ENCODE peak calls at places on chromosomes 6 and 20, in seven cellular contexts. L is A549; I is heart right ventricle; Y is ovary; O is upper lobe of left lung; C is uterus; R is CD4-positive, alpha-beta T cell. T is an unnamed sample.

GRCh38 chr6:119284861-119285521 is 64.6 kb downstream of the MAN1A1 start:
- DNase-seq in L (no peak), R (peak; percentile 4), O (no peak), Y (no peak), C (no peak), I (no peak), T (no peak)

GRCh38 chr6:106820412-106820852 is 154.1 kb downstream of the CD24 start:
- DNase-seq in C (no peak), L (peak; percentile 31), Y (no peak), I (no peak), O (no peak), R (no peak), T (no peak)

GRCh38 chr6:43771210-43771857 is 1.3 kb downstream of the VEGFA start:
- DNase-seq in R (peak; percentile 43), I (peak; percentile 67), C (peak; percentile 67), L (no peak), Y (peak; percentile 78), O (peak; percentile 93), T (peak; percentile 29)

GRCh38 chr6:82160255-82160990 is 87.1 kb downstream of the IBTK start:
- DNase-seq in C (no peak), L (no peak), I (no peak), Y (no peak), O (no peak), R (no peak), T (no peak)

GRCh38 chr6:41958022-41958856 is 16.6 kb upstream of the CCND3 start:
- DNase-seq in Y (no peak), L (no peak), C (no peak), I (no peak), R (no peak), O (no peak), T (no peak)

GRCh38 chr6:41640436-41640835 is 2.2 kb downstream of the MDFI start:
- DNase-seq in I (no peak), Y (no peak), R (no peak), L (no peak), O (no peak), C (no peak), T (no peak)

GRCh38 chr6:158086706-158087518 is 81.2 kb downstream of the SERAC1 start:
- DNase-seq in O (peak; percentile 57), Y (peak; percentile 89), I (peak; percentile 39), L (no peak), C (no peak), R (no peak), T (no peak)

GRCh38 chr6:26286168-26286854 is 78.7 kb upstream of the BTN3A2 start:
- DNase-seq in Y (peak; percentile 77), O (peak; percentile 76), L (no peak), C (peak; percentile 76), I (peak; percentile 75), R (peak; percentile 72), T (peak; percentile 74)

GRCh38 chr6:45881705-45882435 is 133.8 kb downstream of the CLIC5 start:
- DNase-seq in L (no peak), C (no peak), R (no peak), O (no peak), Y (no peak), I (no peak), T (no peak)

GRCh38 chr6:62119401-62119800 is 166.6 kb downstream of the KHDRBS2 start:
- DNase-seq in L (no peak), C (no peak), O (no peak), I (no peak), Y (no peak), R (no peak), T (no peak)

GRCh38 chr6:113361014-113361645 is 496.0 kb upstream of the MARCKS start:
- DNase-seq in C (no peak), L (no peak), Y (no peak), O (no peak), I (no peak), R (no peak), T (no peak)

GRCh38 chr6:153729189-153729588 is 309.9 kb upstream of the OPRM1 start:
- DNase-seq in R (no peak), I (no peak), C (no peak), O (no peak), L (no peak), Y (no peak), T (no peak)

GRCh38 chr20:7702141-7702540 is 238.1 kb downstream of the HAO1 start:
- DNase-seq in O (no peak), C (no peak), L (no peak), Y (no peak), I (no peak), R (no peak), T (no peak)

GRCh38 chr6:12804967-12805645 is 88.5 kb downstream of the PHACTR1 start:
- DNase-seq in R (no peak), L (no peak), Y (no peak), O (no peak), I (no peak), C (no peak), T (no peak)

GRCh38 chr6:121600389-121601233 is 165.2 kb downstream of the GJA1 start:
- DNase-seq in C (no peak), L (no peak), R (no peak), I (no peak), O (no peak), Y (no peak), T (no peak)

GRCh38 chr6:135540207-135540877 is 42.8 kb upstream of the AHI1 start:
- DNase-seq in C (no peak), L (no peak), R (no peak), I (peak; percentile 13), O (no peak), Y (peak; percentile 28), T (no peak)

GRCh38 chr20:34232494-34233087 is 8.6 kb upstream of the ASIP start:
- DNase-seq in L (no peak), I (no peak), Y (no peak), C (no peak), O (no peak), R (no peak), T (no peak)

GRCh38 chr6:116528800-116529199 is 16.7 kb downstream of the TRAPPC3L start:
- DNase-seq in Y (no peak), C (no peak), O (no peak), L (no peak), R (no peak), I (no peak), T (no peak)

GRCh38 chr6:139711714-139712585 is 337.5 kb upstream of the CITED2 start:
- DNase-seq in Y (no peak), I (no peak), O (no peak), R (no peak), C (no peak), L (no peak), T (no peak)

GRCh38 chr6:168192901-168193815 is 114.1 kb upstream of the FRMD1 start:
- DNase-seq in L (no peak), I (no peak), R (no peak), O (peak; percentile 77), C (peak; percentile 13), Y (no peak), T (no peak)

GRCh38 chr6:3331498-3331897 is 72.8 kb downstream of the PSMG4 start:
- DNase-seq in L (no peak), Y (no peak), I (no peak), C (no peak), O (no peak), R (no peak), T (no peak)

GRCh38 chr6:3328145-3328544 is 69.4 kb downstream of the PSMG4 start:
- DNase-seq in R (no peak), Y (no peak), O (no peak), I (no peak), C (no peak), L (peak; percentile 13), T (no peak)

GRCh38 chr6:3330199-3330598 is 71.5 kb downstream of the PSMG4 start:
- DNase-seq in Y (no peak), R (no peak), L (no peak), C (no peak), O (no peak), I (no peak), T (no peak)

GRCh38 chr6:3328796-3329195 is 70.0 kb downstream of the PSMG4 start:
- DNase-seq in R (no peak), I (peak; percentile 52), O (no peak), C (no peak), Y (no peak), L (no peak), T (no peak)

GRCh38 chr6:3329491-3330051 is 70.8 kb downstream of the PSMG4 start:
- DNase-seq in L (no peak), O (no peak), C (no peak), R (no peak), I (no peak), Y (no peak), T (no peak)
- H3K9me3 ChIP-seq in L (no peaks in the 10 kb centered on the region), O (no peaks in the 10 kb centered on the region), C (no peaks in the 10 kb centered on the region), R (no peaks in the 10 kb centered on the region), I (no peaks in the 10 kb centered on the region), Y (no peaks in the 10 kb centered on the region), T (no peaks in the 10 kb centered on the region)

DNA sequence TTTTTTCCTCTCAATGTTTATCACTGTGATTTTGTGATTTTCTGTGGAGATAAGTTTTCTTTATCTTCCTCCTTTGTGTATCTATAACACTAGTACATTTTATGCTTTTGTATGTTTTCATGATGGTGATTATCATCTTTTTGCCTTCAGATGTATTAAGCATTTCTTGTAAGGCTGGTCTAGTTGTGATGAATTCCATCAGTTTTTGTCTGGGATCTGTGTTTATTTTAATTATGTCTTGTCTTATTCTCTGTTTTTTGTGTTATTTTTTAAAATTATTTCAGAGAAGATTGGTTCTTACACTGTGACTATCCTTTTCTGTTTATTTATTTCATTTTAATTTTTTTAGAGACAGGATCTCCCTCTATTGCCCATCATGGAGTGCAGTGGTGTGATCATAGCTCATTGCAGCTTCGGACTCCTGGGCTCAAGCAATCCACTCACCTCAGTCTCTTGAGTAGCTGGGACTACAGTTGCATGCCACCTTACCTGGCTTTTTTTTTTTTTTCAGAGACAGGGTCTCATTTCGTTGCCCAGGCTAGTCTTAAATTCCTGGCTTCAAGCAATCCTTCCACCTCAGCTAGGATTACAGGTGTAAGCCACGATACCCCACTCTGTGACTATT is 187.4 kb downstream of the SLC16A10 start:
- DNase-seq in C (no peak), L (no peak), R (no peak), I (no peak), O (no peak), Y (no peak), T (no peak)
- H3K9me3 ChIP-seq in C (peaks cover 35% of the 10 kb centered on the region), L (peaks cover 8% of the 10 kb centered on the region), R (peaks cover 22% of the 10 kb centered on the region), I (peaks cover 45% of the 10 kb centered on the region), O (peaks cover 21% of the 10 kb centered on the region), Y (no peaks in the 10 kb centered on the region), T (peaks cover 6% of the 10 kb centered on the region)

DNA sequence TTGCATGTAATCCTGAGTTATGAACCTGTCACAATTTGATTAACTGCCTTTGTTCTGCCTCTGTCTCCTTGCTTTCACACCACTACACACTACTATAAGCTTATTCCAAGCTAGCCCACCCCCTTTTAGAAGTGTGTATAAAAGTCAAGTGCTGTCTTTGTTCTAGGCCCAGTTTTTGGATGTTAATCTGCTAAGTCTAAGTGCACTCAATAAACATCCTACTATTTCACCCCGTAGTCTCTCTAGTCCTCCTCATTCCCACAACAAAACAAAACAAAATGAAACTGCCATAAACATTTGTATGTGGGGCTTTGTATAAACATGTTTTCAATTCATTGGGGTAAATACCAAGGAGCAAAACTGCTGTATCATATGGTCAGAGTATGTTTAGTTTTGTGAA is 16.1 kb upstream of the SPACA1 start:
- DNase-seq in C (no peak), I (no peak), O (no peak), R (no peak), Y (no peak), L (no peak), T (no peak)
- H3K9me3 ChIP-seq in C (peaks cover 10% of the 10 kb centered on the region), I (peaks cover 58% of the 10 kb centered on the region), O (peaks cover 24% of the 10 kb centered on the region), R (peaks cover 45% of the 10 kb centered on the region), Y (no peaks in the 10 kb centered on the region), L (peaks cover 11% of the 10 kb centered on the region), T (peaks cover 5% of the 10 kb centered on the region)

DNA sequence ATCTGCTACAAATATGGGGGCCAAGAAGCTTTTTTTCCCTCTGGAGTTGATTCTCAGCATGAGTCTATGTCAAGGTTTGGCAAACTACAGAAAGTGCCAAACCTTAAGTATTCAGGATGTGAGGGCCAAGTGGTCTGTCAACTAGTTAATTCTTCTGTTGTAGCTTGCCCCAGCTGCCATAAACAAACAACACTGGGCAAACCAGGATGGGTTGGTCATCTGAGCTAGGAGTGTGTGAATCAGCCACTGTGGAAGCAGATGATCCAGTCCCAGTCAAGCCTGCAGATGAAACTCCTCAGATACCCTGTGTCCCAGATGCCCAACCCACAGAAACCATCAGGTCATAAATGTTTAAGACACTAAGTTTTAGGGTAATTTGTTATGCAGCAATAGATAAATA is 103.0 kb upstream of the MOCS1 start:
- DNase-seq in I (no peak), R (no peak), C (no peak), L (no peak), Y (no peak), O (no peak), T (no peak)
- H3K9me3 ChIP-seq in I (peaks cover 11% of the 10 kb centered on the region), R (no peaks in the 10 kb centered on the region), C (no peaks in the 10 kb centered on the region), L (no peaks in the 10 kb centered on the region), Y (no peaks in the 10 kb centered on the region), O (peaks cover 8% of the 10 kb centered on the region), T (no peaks in the 10 kb centered on the region)

T was measured in T-helper 17 cell.